ENCODE peak calls at places on chromosomes 4 and X, in six cellular contexts. One of them, this sample, is unnamed.

GRCh38 chr4:91226838-91227237 is 1076.9 kb upstream of the GRID2 start:
- DNase-seq in fibroblast of mammary gland: no peak
- DNase-seq in testis: no peak
- DNase-seq in fibroblast of pulmonary artery: no peak
- DNase-seq in spleen: no peak
- DNase-seq in foreskin keratinocyte: no peak
- DNase-seq in this sample: no peak

GRCh38 chrX:76555816-76556215 is 128.3 kb downstream of the MAGEE1 start:
- DNase-seq in fibroblast of mammary gland: peak
- DNase-seq in testis: peak
- DNase-seq in fibroblast of pulmonary artery: peak
- DNase-seq in spleen: no peak
- DNase-seq in foreskin keratinocyte: peak
- DNase-seq in this sample: peak

GRCh38 chrX:48939417-48940228 is 17.8 kb downstream of the OTUD5 start:
- DNase-seq in fibroblast of mammary gland: no peak
- DNase-seq in testis: no peak
- DNase-seq in fibroblast of pulmonary artery: no peak
- DNase-seq in spleen: no peak
- DNase-seq in foreskin keratinocyte: no peak
- DNase-seq in this sample: no peak

GRCh38 chrX:19535481-19535880 is 20.2 kb upstream of the MAP3K15 start:
- DNase-seq in fibroblast of mammary gland: peak
- DNase-seq in testis: no peak
- DNase-seq in fibroblast of pulmonary artery: peak
- DNase-seq in spleen: no peak
- DNase-seq in foreskin keratinocyte: no peak
- DNase-seq in this sample: peak

GRCh38 chrX:20514358-20514757 is 247.6 kb upstream of the RPS6KA3 start:
- DNase-seq in fibroblast of mammary gland: peak
- DNase-seq in testis: no peak
- DNase-seq in fibroblast of pulmonary artery: peak
- DNase-seq in spleen: no peak
- DNase-seq in foreskin keratinocyte: peak
- DNase-seq in this sample: no peak

GRCh38 chr4:48100248-48100647 is 33.8 kb downstream of the TXK start:
- DNase-seq in fibroblast of mammary gland: no peak
- DNase-seq in testis: no peak
- DNase-seq in fibroblast of pulmonary artery: no peak
- DNase-seq in spleen: no peak
- DNase-seq in foreskin keratinocyte: no peak
- DNase-seq in this sample: no peak

GRCh38 chrX:6149231-6149870 is 79.3 kb downstream of the NLGN4X start:
- DNase-seq in fibroblast of mammary gland: no peak
- DNase-seq in testis: no peak
- DNase-seq in fibroblast of pulmonary artery: no peak
- DNase-seq in spleen: no peak
- DNase-seq in foreskin keratinocyte: no peak
- DNase-seq in this sample: peak

GRCh38 chr4:19213388-19213787 is 1038.3 kb upstream of the SLIT2 start:
- DNase-seq in fibroblast of mammary gland: peak
- DNase-seq in testis: no peak
- DNase-seq in fibroblast of pulmonary artery: peak
- DNase-seq in spleen: no peak
- DNase-seq in foreskin keratinocyte: no peak
- DNase-seq in this sample: peak

GRCh38 chrX:24495700-24496099 is 30.6 kb downstream of the PDK3 start:
- DNase-seq in fibroblast of mammary gland: no peak
- DNase-seq in testis: no peak
- DNase-seq in fibroblast of pulmonary artery: no peak
- DNase-seq in spleen: no peak
- DNase-seq in foreskin keratinocyte: no peak
- DNase-seq in this sample: no peak

GRCh38 chrX:139198936-139199335 is 331.6 kb upstream of the F9 start:
- DNase-seq in fibroblast of mammary gland: no peak
- DNase-seq in testis: no peak
- DNase-seq in fibroblast of pulmonary artery: no peak
- DNase-seq in spleen: no peak
- DNase-seq in foreskin keratinocyte: no peak
- DNase-seq in this sample: no peak

GRCh38 chr4:107855723-107856122 is 31.0 kb downstream of the SGMS2 start:
- DNase-seq in fibroblast of mammary gland: no peak
- DNase-seq in testis: no peak
- DNase-seq in fibroblast of pulmonary artery: no peak
- DNase-seq in spleen: no peak
- DNase-seq in foreskin keratinocyte: peak
- DNase-seq in this sample: no peak

GRCh38 chrX:153644356-153645125 is 2.5 kb upstream of the DUSP9 start:
- DNase-seq in fibroblast of mammary gland: no peak
- DNase-seq in testis: no peak
- DNase-seq in fibroblast of pulmonary artery: no peak
- DNase-seq in spleen: peak
- DNase-seq in foreskin keratinocyte: no peak
- DNase-seq in this sample: peak

GRCh38 chrX:46922601-46923000 is 10.4 kb downstream of the JADE3 start:
- DNase-seq in fibroblast of mammary gland: no peak
- DNase-seq in testis: no peak
- DNase-seq in fibroblast of pulmonary artery: no peak
- DNase-seq in spleen: no peak
- DNase-seq in foreskin keratinocyte: peak
- DNase-seq in this sample: no peak

GRCh38 chr4:67126115-67126514 is 419.2 kb downstream of the CENPC start:
- DNase-seq in fibroblast of mammary gland: no peak
- DNase-seq in testis: no peak
- DNase-seq in fibroblast of pulmonary artery: no peak
- DNase-seq in spleen: no peak
- DNase-seq in foreskin keratinocyte: no peak
- DNase-seq in this sample: no peak

DNA sequence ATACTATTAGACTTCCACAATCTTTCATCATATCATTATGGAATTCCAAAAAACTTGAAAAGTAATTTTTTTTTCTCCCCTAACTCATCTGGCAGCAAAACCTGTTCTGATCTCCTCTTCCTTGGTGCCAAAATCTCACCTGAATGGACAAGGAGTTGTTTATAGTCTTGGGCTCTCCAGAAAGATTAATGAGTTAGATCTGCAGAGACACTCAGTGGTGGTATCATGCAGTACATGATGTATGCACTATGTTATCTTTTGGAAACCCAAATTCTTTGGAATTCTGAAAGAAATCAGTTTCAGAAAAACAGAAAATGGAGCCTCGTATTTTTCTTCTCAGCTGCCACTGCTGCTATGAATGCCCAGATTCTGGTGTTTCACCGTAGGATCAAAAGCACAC is 11.7 kb downstream of the GPM6B start:
- DNase-seq in fibroblast of mammary gland: no peak
- DNase-seq in testis: no peak
- DNase-seq in fibroblast of pulmonary artery: no peak
- DNase-seq in spleen: no peak
- DNase-seq in foreskin keratinocyte: no peak
- DNase-seq in this sample: no peak
- TF ChIP-seq CTCF in fibroblast of mammary gland: no peak
- TF ChIP-seq CTCF in testis: no peak
- TF ChIP-seq CTCF in fibroblast of pulmonary artery: no peak
- TF ChIP-seq CTCF in spleen: no peak
- TF ChIP-seq CTCF in foreskin keratinocyte: peak
- TF ChIP-seq CTCF in this sample: no peak

GRCh38 chr4:16516796-16517413 is 290.6 kb upstream of the TAPT1 start:
- DNase-seq in fibroblast of mammary gland: peak
- DNase-seq in testis: peak
- DNase-seq in fibroblast of pulmonary artery: peak
- DNase-seq in spleen: no peak
- DNase-seq in foreskin keratinocyte: peak
- DNase-seq in this sample: peak
- TF ChIP-seq CTCF in fibroblast of mammary gland: peak
- TF ChIP-seq CTCF in testis: peak
- TF ChIP-seq CTCF in fibroblast of pulmonary artery: peak
- TF ChIP-seq CTCF in spleen: peak
- TF ChIP-seq CTCF in foreskin keratinocyte: no peak
- TF ChIP-seq CTCF in this sample: peak

GRCh38 chrX:17007134-17007768 is 60.8 kb downstream of the REPS2 start:
- DNase-seq in fibroblast of mammary gland: peak
- DNase-seq in testis: no peak
- DNase-seq in fibroblast of pulmonary artery: no peak
- DNase-seq in spleen: no peak
- DNase-seq in foreskin keratinocyte: no peak
- DNase-seq in this sample: peak
- TF ChIP-seq CTCF in fibroblast of mammary gland: peak
- TF ChIP-seq CTCF in testis: no peak
- TF ChIP-seq CTCF in fibroblast of pulmonary artery: no peak
- TF ChIP-seq CTCF in spleen: no peak
- TF ChIP-seq CTCF in foreskin keratinocyte: peak
- TF ChIP-seq CTCF in this sample: peak

GRCh38 chr4:102715057-102715456 is 45.7 kb downstream of the MANBA start:
- DNase-seq in fibroblast of mammary gland: peak
- DNase-seq in testis: no peak
- DNase-seq in fibroblast of pulmonary artery: no peak
- DNase-seq in spleen: no peak
- DNase-seq in foreskin keratinocyte: no peak
- DNase-seq in this sample: no peak
- TF ChIP-seq CTCF in fibroblast of mammary gland: peak
- TF ChIP-seq CTCF in testis: no peak
- TF ChIP-seq CTCF in fibroblast of pulmonary artery: peak
- TF ChIP-seq CTCF in spleen: no peak
- TF ChIP-seq CTCF in foreskin keratinocyte: peak
- TF ChIP-seq CTCF in this sample: peak

GRCh38 chr4:30720021-30720655 is at the start of gene PCDH7:
- DNase-seq in fibroblast of mammary gland: peak
- DNase-seq in testis: no peak
- DNase-seq in fibroblast of pulmonary artery: peak
- DNase-seq in spleen: no peak
- DNase-seq in foreskin keratinocyte: peak
- DNase-seq in this sample: no peak

GRCh38 chr4:30719363-30720020 is 677 bp upstream of the PCDH7 start:
- DNase-seq in fibroblast of mammary gland: peak
- DNase-seq in testis: no peak
- DNase-seq in fibroblast of pulmonary artery: peak
- DNase-seq in spleen: peak
- DNase-seq in foreskin keratinocyte: peak
- DNase-seq in this sample: peak

GRCh38 chr4:30717208-30718020 is 2.8 kb upstream of the PCDH7 start:
- DNase-seq in fibroblast of mammary gland: peak
- DNase-seq in testis: peak
- DNase-seq in fibroblast of pulmonary artery: peak
- DNase-seq in spleen: peak
- DNase-seq in foreskin keratinocyte: peak
- DNase-seq in this sample: peak

GRCh38 chr4:30718021-30718888 is 1.9 kb upstream of the PCDH7 start:
- DNase-seq in fibroblast of mammary gland: peak
- DNase-seq in testis: peak
- DNase-seq in fibroblast of pulmonary artery: peak
- DNase-seq in spleen: peak
- DNase-seq in foreskin keratinocyte: peak
- DNase-seq in this sample: peak

DNA sequence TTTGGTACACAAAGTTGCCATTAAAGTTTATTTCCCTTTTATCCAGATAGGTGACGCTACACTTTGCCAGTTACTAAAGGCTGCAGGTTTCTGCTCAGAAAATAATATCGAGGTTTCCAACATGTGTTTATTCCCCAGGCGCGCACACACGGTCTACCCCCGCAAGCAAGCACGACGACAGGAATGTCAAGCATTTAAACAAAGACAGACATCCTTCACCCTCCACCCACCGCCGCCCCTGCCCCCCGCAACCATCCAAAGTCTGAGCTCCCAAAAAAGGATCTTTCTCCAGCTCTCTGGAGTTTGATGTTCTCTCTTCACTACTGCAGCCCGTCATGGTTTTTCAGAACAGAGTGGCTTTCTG is 1.3 kb upstream of the PCDH7 start:
- DNase-seq in fibroblast of mammary gland: peak
- DNase-seq in testis: no peak
- DNase-seq in fibroblast of pulmonary artery: peak
- DNase-seq in spleen: no peak
- DNase-seq in foreskin keratinocyte: peak
- DNase-seq in this sample: peak
- TF ChIP-seq CTCF in fibroblast of mammary gland: peak
- TF ChIP-seq CTCF in testis: no peak
- TF ChIP-seq CTCF in fibroblast of pulmonary artery: peak
- TF ChIP-seq CTCF in spleen: no peak
- TF ChIP-seq CTCF in foreskin keratinocyte: peak
- TF ChIP-seq CTCF in this sample: no peak

This sample was measured in neural progenitor cell.